ENCODE peak calls at places on chromosomes 2 and 18, in seven cellular contexts. V, Z, B, H, E, X and N are unnamed samples.

GRCh38 chr18:25713104-25713503 is 361.1 kb upstream of the ZNF521 start:
- DNase-seq in V (no peak), Z (no peak), B (no peak), H (no peak), E (no peak), X (no peak), N (no peak)

GRCh38 chr2:239564587-239564986 is 163.8 kb upstream of the HDAC4 start:
- DNase-seq in V (no peak), Z (no peak), B (no peak), H (no peak), E (no peak), X (no peak), N (no peak)

GRCh38 chr2:105488198-105488757 is 89.4 kb upstream of the FHL2 start:
- DNase-seq in V (no peak), Z (no peak), B (no peak), H (no peak), E (no peak), X (no peak), N (no peak)

GRCh38 chr2:233312874-233313273 is 5.3 kb downstream of the SAG start:
- DNase-seq in V (no peak), Z (no peak), B (no peak), H (no peak), E (no peak), X (no peak), N (no peak)

GRCh38 chr2:44955593-44956449 is 14.3 kb downstream of the SIX3 start:
- DNase-seq in V (peak; percentile 76), Z (peak; percentile 39), B (peak; percentile 43), H (no peak), E (peak; percentile 50), X (peak; percentile 87), N (peak; percentile 57)

GRCh38 chr2:230821261-230821990 is 43.3 kb upstream of the ITM2C start:
- DNase-seq in V (no peak), Z (no peak), B (no peak), H (no peak), E (no peak), X (no peak), N (no peak)

GRCh38 chr2:172285010-172285621 is 142.3 kb upstream of the ITGA6 start:
- DNase-seq in V (peak; percentile 48), Z (no peak), B (no peak), H (peak; percentile 83), E (no peak), X (peak; percentile 77), N (no peak)

GRCh38 chr2:41782306-41783158 is 265.3 kb upstream of the PKDCC start:
- DNase-seq in V (peak; percentile 69), Z (peak; percentile 28), B (peak; percentile 2), H (peak; percentile 2), E (peak; percentile 41), X (peak; percentile 52), N (no peak)

GRCh38 chr18:44679912-44680270 is 797 bp upstream of the SETBP1 start:
- DNase-seq in V (peak; percentile 7), Z (peak; percentile 68), B (peak; percentile 6), H (peak; percentile 56), E (no peak), X (peak; percentile 81), N (no peak)

DNA sequence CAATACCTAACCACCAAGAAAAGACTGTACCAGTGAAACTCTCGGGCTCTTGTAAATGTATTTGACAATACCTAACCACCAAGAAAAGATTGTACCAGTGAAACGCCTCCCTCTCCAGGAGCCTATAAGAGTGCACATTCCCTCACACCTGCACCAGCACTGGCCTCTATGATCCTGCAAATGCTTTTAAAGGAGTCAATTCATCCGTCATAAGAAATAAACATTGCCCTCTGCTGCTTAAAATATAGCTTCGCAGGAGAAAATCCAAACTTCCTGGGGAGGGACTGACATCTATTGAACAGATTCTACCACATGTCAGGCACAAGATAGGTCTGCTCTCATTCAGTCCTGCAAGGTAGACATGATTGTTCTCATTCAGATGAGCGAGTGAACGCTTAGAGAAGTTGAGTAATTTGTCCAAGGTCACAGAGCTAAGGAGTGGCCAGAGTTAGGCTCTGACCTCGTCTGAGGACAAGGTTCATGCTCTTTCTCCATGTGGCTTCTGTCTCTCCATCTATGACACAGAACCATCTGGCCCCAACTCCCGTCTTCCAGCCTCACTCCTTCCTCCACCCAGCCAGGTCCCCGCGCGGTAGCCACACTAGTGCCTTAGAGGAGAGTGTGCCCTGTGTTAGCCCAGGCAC is 38.7 kb downstream of the MCFD2 start:
- DNase-seq in V (peak; percentile 92), Z (no peak), B (no peak), H (peak; percentile 82), E (peak; percentile 67), X (peak; percentile 89), N (peak; percentile 78)
- H3K4me1 ChIP-seq in V (peaks cover 38% of the 10 kb centered on the region), Z (peaks cover 27% of the 10 kb centered on the region), B (no peaks in the 10 kb centered on the region), H (peaks cover 55% of the 10 kb centered on the region), E (peaks cover 49% of the 10 kb centered on the region), X (peaks cover 63% of the 10 kb centered on the region), N (peaks cover 64% of the 10 kb centered on the region)

GRCh38 chr2:85541753-85542457 is 2.9 kb downstream of the MAT2A start:
- DNase-seq in V (no peak), Z (no peak), B (no peak), H (no peak), E (no peak), X (peak; percentile 66), N (no peak)

GRCh38 chr2:85542777-85543176 is 3.8 kb downstream of the MAT2A start:
- DNase-seq in V (no peak), Z (no peak), B (no peak), H (no peak), E (no peak), X (no peak), N (no peak)

GRCh38 chr2:85540131-85540587 is 1.2 kb downstream of the MAT2A start:
- DNase-seq in V (no peak), Z (no peak), B (no peak), H (no peak), E (no peak), X (peak; percentile 54), N (no peak)

GRCh38 chr2:85539361-85540130 is 578 bp downstream of the MAT2A start:
- DNase-seq in V (peak; percentile 53), Z (peak; percentile 75), B (peak; percentile 63), H (peak; percentile 43), E (peak; percentile 59), X (peak; percentile 82), N (peak; percentile 74)

GRCh38 chr2:85541262-85541661 is 2.3 kb downstream of the MAT2A start:
- DNase-seq in V (no peak), Z (no peak), B (no peak), H (no peak), E (no peak), X (no peak), N (no peak)
- H3K4me3 ChIP-seq in V (peak overlapping the region; percentile 95), Z (peak overlapping the region; percentile 68), B (no peak overlapping the region), H (peak overlapping the region; percentile 99), E (peak overlapping the region; percentile 96), X (peak overlapping the region; percentile 92), N (peak overlapping the region; percentile 94)

DNA sequence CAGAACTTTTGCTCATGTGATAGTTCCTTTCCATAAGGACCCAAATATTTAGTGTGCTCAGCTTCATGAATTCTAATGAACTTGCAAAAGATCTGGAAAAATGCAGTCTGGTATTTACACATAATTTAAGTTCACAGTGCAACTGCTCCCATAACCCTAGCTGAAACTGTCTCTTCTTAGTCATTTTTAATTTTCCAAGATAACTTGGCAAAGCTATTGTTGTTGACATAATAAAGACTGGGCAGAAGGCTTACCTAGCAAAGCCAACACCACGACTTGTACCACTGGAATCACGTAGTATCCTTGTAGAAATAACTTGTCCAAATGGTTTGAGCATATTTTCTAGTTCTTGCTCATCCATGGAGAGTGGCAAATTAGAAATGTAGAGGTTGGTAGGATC is 103.0 kb upstream of the ITGB6 start:
- DNase-seq in V (no peak), Z (no peak), B (no peak), H (no peak), E (no peak), X (peak; percentile 33), N (no peak)
- H3K36me3 ChIP-seq in V (peaks cover 22% of the 10 kb centered on the region), Z (no peaks in the 10 kb centered on the region), B (peaks cover 38% of the 10 kb centered on the region), H (peaks cover 14% of the 10 kb centered on the region), E (peaks cover 9% of the 10 kb centered on the region), X (peaks cover 48% of the 10 kb centered on the region), N (peaks cover 66% of the 10 kb centered on the region)

GRCh38 chr2:218401834-218402370 is 2.2 kb downstream of the CTDSP1 start:
- DNase-seq in V (no peak), Z (peak; percentile 30), B (no peak), H (no peak), E (no peak), X (no peak), N (no peak)
- H3K4me1 ChIP-seq in V (peaks cover 43% of the 10 kb centered on the region), Z (peaks cover 13% of the 10 kb centered on the region), B (peaks cover 57% of the 10 kb centered on the region), H (peaks cover 45% of the 10 kb centered on the region), E (peaks cover 57% of the 10 kb centered on the region), X (peaks cover 24% of the 10 kb centered on the region), N (peaks cover 36% of the 10 kb centered on the region)

DNA sequence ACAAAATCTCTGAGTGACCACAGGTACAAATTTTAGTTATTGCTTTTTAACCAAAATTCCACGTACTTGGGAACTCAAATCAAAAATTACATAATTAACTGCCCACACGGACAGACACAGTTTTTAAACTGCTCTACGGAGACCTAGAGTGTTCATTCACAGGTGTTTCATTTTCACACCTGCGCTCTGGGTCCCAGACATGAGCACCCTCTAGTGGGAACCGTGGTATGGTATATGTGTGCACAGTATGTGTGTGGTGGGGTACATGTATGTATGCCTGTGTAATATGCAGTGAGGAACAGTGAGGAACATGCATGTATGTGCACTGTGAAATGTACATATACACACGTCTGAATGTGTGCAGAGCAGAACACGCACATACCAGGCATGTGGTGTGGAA is 65.0 kb downstream of the PPP4R1 start:
- DNase-seq in V (peak; percentile 32), Z (no peak), B (no peak), H (no peak), E (no peak), X (no peak), N (no peak)
- H3K4me3 ChIP-seq in V (no peak overlapping the region), Z (no peak overlapping the region), B (no peak overlapping the region), H (no peak overlapping the region), E (no peak overlapping the region), X (no peak overlapping the region), N (no peak overlapping the region)